ENCODE peak calls at places on chromosomes 6 and 20, in ten cellular contexts. U is breast epithelium, H is adrenal gland, Q is sigmoid colon, S is left lung, V is cardiac muscle cell, E is heart left ventricle, L is HepG2, N is tibial artery, B is mammary epithelial cell. T is an unnamed sample.

GRCh38 chr6:138596126-138596525 is 96.8 kb upstream of the NHSL1 start:
- DNase-seq in H (no peak), B (no peak), N (no peak), L (no peak), U (no peak), V (no peak), Q (no peak), S (no peak), E (no peak), T (no peak)

GRCh38 chr6:101909376-101909775 is 515.9 kb downstream of the GRIK2 start:
- DNase-seq in S (no peak), L (no peak), H (no peak), V (no peak), N (no peak), E (no peak), U (no peak), B (no peak), Q (no peak), T (no peak)

GRCh38 chr6:81781624-81782023 is 29.1 kb upstream of the TENT5A start:
- DNase-seq in H (no peak), N (no peak), V (no peak), B (no peak), U (no peak), L (no peak), Q (no peak), S (no peak), E (no peak), T (no peak)

GRCh38 chr6:11585426-11586016 is 48.0 kb downstream of the TMEM170B start:
- DNase-seq in S (no peak), N (no peak), E (no peak), Q (no peak), U (no peak), L (peak; percentile 55), V (peak; percentile 59), B (peak; percentile 31), H (no peak), T (no peak)

GRCh38 chr20:18614244-18614643 is 26.4 kb downstream of the DTD1 start:
- DNase-seq in L (no peak), E (no peak), V (no peak), U (no peak), B (no peak), N (no peak), S (no peak), H (no peak), Q (no peak), T (no peak)

GRCh38 chr6:72386324-72386723 is 235.5 kb upstream of the KCNQ5 start:
- DNase-seq in V (no peak), H (no peak), N (no peak), U (no peak), E (no peak), S (no peak), L (no peak), B (no peak), Q (no peak), T (no peak)

GRCh38 chr20:51767018-51767866 is 948 bp downstream of the ATP9A start:
- DNase-seq in V (peak; percentile 77), U (peak; percentile 89), E (peak; percentile 72), N (peak; percentile 82), H (peak; percentile 67), L (peak; percentile 83), S (peak; percentile 97), Q (peak; percentile 85), B (peak; percentile 80), T (peak; percentile 61)

GRCh38 chr6:105178636-105179035 is 1.2 kb downstream of the POPDC3 start:
- DNase-seq in V (no peak), Q (no peak), E (no peak), N (no peak), B (no peak), L (no peak), S (no peak), U (no peak), H (no peak), T (no peak)

GRCh38 chr6:38391909-38392614 is 247.7 kb downstream of the BTBD9 start:
- DNase-seq in E (no peak), H (no peak), S (no peak), U (no peak), B (no peak), L (no peak), Q (no peak), N (no peak), V (no peak), T (no peak)

GRCh38 chr6:56793938-56794337 is 151.2 kb upstream of the DST start:
- DNase-seq in Q (no peak), N (no peak), E (no peak), H (no peak), S (no peak), L (no peak), V (no peak), U (no peak), B (no peak), T (no peak)

GRCh38 chr6:56794421-56794820 is 151.7 kb upstream of the DST start:
- DNase-seq in H (no peak), U (no peak), Q (no peak), B (peak; percentile 91), L (no peak), S (no peak), V (no peak), N (no peak), E (no peak), T (no peak)

GRCh38 chr6:56799966-56800365 is 154.9 kb upstream of the BEND6 start:
- DNase-seq in N (no peak), B (no peak), E (no peak), H (no peak), L (no peak), S (no peak), V (no peak), Q (no peak), U (no peak), T (no peak)

GRCh38 chr6:56798163-56798562 is 155.5 kb upstream of the DST start:
- DNase-seq in V (no peak), S (no peak), B (no peak), L (no peak), U (no peak), H (no peak), Q (no peak), E (no peak), N (no peak), T (no peak)

GRCh38 chr6:56795852-56796532 is 153.3 kb upstream of the DST start:
- DNase-seq in S (no peak), Q (no peak), U (no peak), E (no peak), L (no peak), N (no peak), H (no peak), B (peak; percentile 60), V (no peak), T (no peak)
- TF ChIP-seq CTCF in S (no peak), Q (no peak), U (no peak), E (no peak), L (no peak), N (no peak), H (no peak), B (no peak), V (no peak), T (no peak)

DNA sequence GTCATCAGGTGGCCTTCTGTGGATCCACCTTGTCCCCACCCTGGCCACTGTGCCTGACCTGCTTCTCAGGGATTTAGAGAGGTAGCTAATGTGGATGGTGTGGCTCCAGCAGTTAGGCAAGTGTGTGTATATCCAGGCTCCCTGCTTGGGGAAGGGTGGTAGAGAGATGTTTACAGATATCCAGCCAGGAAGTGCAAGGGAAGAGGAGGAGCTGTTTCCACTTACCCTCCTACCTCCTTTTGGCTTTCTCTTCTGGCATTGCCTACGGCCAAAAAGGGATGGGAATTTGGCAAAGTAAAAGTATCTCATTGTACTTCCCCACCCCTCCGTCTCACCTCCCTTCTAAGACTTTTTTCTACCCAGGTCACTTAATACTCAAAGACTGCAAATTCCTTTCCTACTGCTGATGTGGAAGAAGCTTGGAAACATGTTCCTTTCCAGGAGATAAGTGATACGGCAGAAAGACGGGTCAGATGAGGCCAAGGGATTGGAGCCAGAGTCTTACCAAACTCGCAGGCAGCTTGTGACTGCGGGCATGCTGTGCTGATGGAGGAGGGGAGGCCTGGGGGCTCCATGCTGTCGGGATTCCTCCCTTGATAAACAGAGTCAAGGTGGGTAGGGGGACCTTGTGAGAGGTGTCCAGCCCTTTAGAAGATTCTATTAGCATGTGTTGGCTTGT is 253.4 kb downstream of the PRL start:
- DNase-seq in U (no peak), B (peak; percentile 27), S (no peak), V (no peak), N (no peak), L (no peak), E (peak; percentile 33), H (no peak), Q (no peak), T (no peak)
- H3K27ac ChIP-seq in U (peak overlapping the region; percentile 87), B (no peak overlapping the region), S (peak overlapping the region; percentile 42), V (no peak overlapping the region), N (peak overlapping the region; percentile 32), L (no peak overlapping the region), E (peak overlapping the region; percentile 79), H (no peak overlapping the region), Q (peak overlapping the region; percentile 67), T (peak overlapping the region; percentile 19)

DNA sequence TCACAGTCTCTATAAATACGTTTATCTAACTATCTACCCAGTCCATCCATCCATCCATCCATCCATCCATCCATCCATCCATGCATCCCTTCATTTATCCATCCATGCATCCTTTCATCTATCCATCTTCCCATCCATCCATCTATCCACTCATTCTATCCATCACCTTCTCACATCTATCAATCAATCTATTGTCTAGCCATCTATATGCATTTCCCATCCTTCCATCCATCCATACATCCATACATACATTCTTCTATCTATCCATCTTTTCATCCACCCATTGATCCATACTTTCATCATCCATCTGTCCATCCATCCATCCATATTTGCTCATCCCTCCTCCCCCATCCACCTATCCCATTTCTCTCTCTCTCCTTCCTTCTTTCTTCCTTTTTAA is 51.6 kb upstream of the CTNNBL1 start:
- DNase-seq in H (no peak), B (no peak), V (no peak), L (no peak), N (no peak), E (no peak), Q (no peak), U (no peak), S (no peak), T (no peak)
- H3K27me3 ChIP-seq in H (no peaks in the 10 kb centered on the region), B (peaks cover 2% of the 10 kb centered on the region), V (no peaks in the 10 kb centered on the region), L (peaks cover 1% of the 10 kb centered on the region), N (peaks cover 45% of the 10 kb centered on the region), E (peaks cover 20% of the 10 kb centered on the region), Q (no peaks in the 10 kb centered on the region), U (no peaks in the 10 kb centered on the region), S (peaks cover 52% of the 10 kb centered on the region), T (no peaks in the 10 kb centered on the region)

GRCh38 chr20:57434390-57434700 is 43.1 kb downstream of the RBM38 start:
- DNase-seq in B (no peak), N (no peak), S (peak; percentile 78), V (no peak), U (no peak), Q (no peak), H (no peak), E (no peak), L (no peak), T (no peak)
- TF ChIP-seq CTCF in B (peak; percentile 23), N (no peak), S (no peak), V (no peak), U (no peak), Q (no peak), H (no peak), E (no peak), L (no peak), T (no peak)

T was measured in right atrium auricular region.